ENCODE peak calls at places on chromosomes 5 and 9, in eight cellular contexts. One of them, this sample, is unnamed.
A peak's percentile ranks its signal among the peaks of the same experiment; 100 is the strongest.

GRCh38 chr5:132474881-132475511 is 15.6 kb downstream of the IRF1 start:
- DNase-seq in sigmoid colon: peak; percentile 47
- DNase-seq in H9: peak; percentile 67
- DNase-seq in fibroblast of mammary gland: no peak
- DNase-seq in Peyer's patch: peak; percentile 49
- DNase-seq in BE2C: peak; percentile 68
- DNase-seq in endothelial cell of umbilical vein: no peak
- DNase-seq in mucosa of descending colon: peak; percentile 42
- DNase-seq in this sample: peak; percentile 52

GRCh38 chr5:148740966-148741742 is 85.3 kb upstream of the ADRB2 start:
- DNase-seq in sigmoid colon: peak; percentile 63
- DNase-seq in H9: no peak
- DNase-seq in fibroblast of mammary gland: peak; percentile 75
- DNase-seq in Peyer's patch: no peak
- DNase-seq in BE2C: no peak
- DNase-seq in endothelial cell of umbilical vein: peak; percentile 82
- DNase-seq in mucosa of descending colon: no peak
- DNase-seq in this sample: no peak

GRCh38 chr9:92100237-92100911 is 14.8 kb downstream of the SPTLC1 start:
- DNase-seq in sigmoid colon: no peak
- DNase-seq in H9: no peak
- DNase-seq in fibroblast of mammary gland: peak; percentile 82
- DNase-seq in Peyer's patch: no peak
- DNase-seq in BE2C: no peak
- DNase-seq in endothelial cell of umbilical vein: peak; percentile 59
- DNase-seq in mucosa of descending colon: no peak
- DNase-seq in this sample: peak; percentile 84

GRCh38 chr9:131008909-131009618 is at the start of gene LAMC3:
- DNase-seq in sigmoid colon: no peak
- DNase-seq in H9: peak; percentile 69
- DNase-seq in fibroblast of mammary gland: no peak
- DNase-seq in Peyer's patch: no peak
- DNase-seq in BE2C: peak; percentile 57
- DNase-seq in endothelial cell of umbilical vein: no peak
- DNase-seq in mucosa of descending colon: no peak
- DNase-seq in this sample: no peak

GRCh38 chr5:93092349-93093105 is 488.5 kb downstream of the NR2F1-AS1 start:
- DNase-seq in sigmoid colon: no peak
- DNase-seq in H9: no peak
- DNase-seq in fibroblast of mammary gland: peak; percentile 63
- DNase-seq in Peyer's patch: no peak
- DNase-seq in BE2C: no peak
- DNase-seq in endothelial cell of umbilical vein: peak; percentile 82
- DNase-seq in mucosa of descending colon: no peak
- DNase-seq in this sample: no peak

GRCh38 chr9:122835313-122835731 is 6.9 kb upstream of the PDCL start:
- DNase-seq in sigmoid colon: no peak
- DNase-seq in H9: peak; percentile 40
- DNase-seq in fibroblast of mammary gland: no peak
- DNase-seq in Peyer's patch: no peak
- DNase-seq in BE2C: no peak
- DNase-seq in endothelial cell of umbilical vein: peak; percentile 26
- DNase-seq in mucosa of descending colon: no peak
- DNase-seq in this sample: no peak

GRCh38 chr5:95280692-95281091 is 4.2 kb downstream of the MCTP1 start:
- DNase-seq in sigmoid colon: no peak
- DNase-seq in H9: no peak
- DNase-seq in fibroblast of mammary gland: no peak
- DNase-seq in Peyer's patch: no peak
- DNase-seq in BE2C: no peak
- DNase-seq in endothelial cell of umbilical vein: no peak
- DNase-seq in mucosa of descending colon: no peak
- DNase-seq in this sample: no peak

GRCh38 chr5:15995206-15996052 is 184.2 kb downstream of the MARCHF11 start:
- DNase-seq in sigmoid colon: no peak
- DNase-seq in H9: no peak
- DNase-seq in fibroblast of mammary gland: peak; percentile 57
- DNase-seq in Peyer's patch: no peak
- DNase-seq in BE2C: peak; percentile 66
- DNase-seq in endothelial cell of umbilical vein: peak; percentile 67
- DNase-seq in mucosa of descending colon: no peak
- DNase-seq in this sample: no peak

GRCh38 chr9:37174247-37174646 is 53.9 kb downstream of the ZCCHC7 start:
- DNase-seq in sigmoid colon: no peak
- DNase-seq in H9: no peak
- DNase-seq in fibroblast of mammary gland: peak; percentile 36
- DNase-seq in Peyer's patch: no peak
- DNase-seq in BE2C: no peak
- DNase-seq in endothelial cell of umbilical vein: peak; percentile 92
- DNase-seq in mucosa of descending colon: no peak
- DNase-seq in this sample: no peak

GRCh38 chr5:173144200-173145176 is at the start of gene BNIP1:
- DNase-seq in sigmoid colon: peak; percentile 95
- DNase-seq in H9: peak; percentile 98
- DNase-seq in fibroblast of mammary gland: peak; percentile 92
- DNase-seq in Peyer's patch: peak; percentile 100
- DNase-seq in BE2C: peak; percentile 95
- DNase-seq in endothelial cell of umbilical vein: peak; percentile 95
- DNase-seq in mucosa of descending colon: peak; percentile 99
- DNase-seq in this sample: peak; percentile 100

GRCh38 chr9:113389451-113389850 is 11.6 kb downstream of the ALAD start:
- DNase-seq in sigmoid colon: no peak
- DNase-seq in H9: no peak
- DNase-seq in fibroblast of mammary gland: no peak
- DNase-seq in Peyer's patch: no peak
- DNase-seq in BE2C: no peak
- DNase-seq in endothelial cell of umbilical vein: no peak
- DNase-seq in mucosa of descending colon: peak; percentile 38
- DNase-seq in this sample: no peak
- TF ChIP-seq CTCF in sigmoid colon: no peak
- TF ChIP-seq CTCF in H9: no peak
- TF ChIP-seq CTCF in fibroblast of mammary gland: no peak
- TF ChIP-seq CTCF in Peyer's patch: no peak
- TF ChIP-seq CTCF in BE2C: no peak
- TF ChIP-seq CTCF in endothelial cell of umbilical vein: no peak
- TF ChIP-seq CTCF in mucosa of descending colon: no peak
- TF ChIP-seq CTCF in this sample: no peak

GRCh38 chr9:134838651-134839431 is 41.8 kb upstream of the FCN2 start:
- DNase-seq in sigmoid colon: no peak
- DNase-seq in H9: no peak
- DNase-seq in fibroblast of mammary gland: no peak
- DNase-seq in Peyer's patch: no peak
- DNase-seq in BE2C: no peak
- DNase-seq in endothelial cell of umbilical vein: no peak
- DNase-seq in mucosa of descending colon: no peak
- DNase-seq in this sample: no peak

GRCh38 chr9:134840511-134840910 is 40.1 kb upstream of the FCN2 start:
- DNase-seq in sigmoid colon: no peak
- DNase-seq in H9: no peak
- DNase-seq in fibroblast of mammary gland: no peak
- DNase-seq in Peyer's patch: no peak
- DNase-seq in BE2C: no peak
- DNase-seq in endothelial cell of umbilical vein: no peak
- DNase-seq in mucosa of descending colon: no peak
- DNase-seq in this sample: no peak

GRCh38 chr9:134841180-134841904 is 39.3 kb upstream of the FCN2 start:
- DNase-seq in sigmoid colon: no peak
- DNase-seq in H9: no peak
- DNase-seq in fibroblast of mammary gland: no peak
- DNase-seq in Peyer's patch: no peak
- DNase-seq in BE2C: no peak
- DNase-seq in endothelial cell of umbilical vein: no peak
- DNase-seq in mucosa of descending colon: no peak
- DNase-seq in this sample: no peak

GRCh38 chr9:134837529-134837928 is 43.1 kb upstream of the FCN2 start:
- DNase-seq in sigmoid colon: no peak
- DNase-seq in H9: no peak
- DNase-seq in fibroblast of mammary gland: peak; percentile 16
- DNase-seq in Peyer's patch: no peak
- DNase-seq in BE2C: no peak
- DNase-seq in endothelial cell of umbilical vein: peak; percentile 6
- DNase-seq in mucosa of descending colon: no peak
- DNase-seq in this sample: no peak

GRCh38 chr9:134839441-134840125 is 41.0 kb upstream of the FCN2 start:
- DNase-seq in sigmoid colon: no peak
- DNase-seq in H9: peak; percentile 71
- DNase-seq in fibroblast of mammary gland: no peak
- DNase-seq in Peyer's patch: no peak
- DNase-seq in BE2C: no peak
- DNase-seq in endothelial cell of umbilical vein: no peak
- DNase-seq in mucosa of descending colon: no peak
- DNase-seq in this sample: no peak
- TF ChIP-seq CTCF in sigmoid colon: no peak
- TF ChIP-seq CTCF in H9: peak; percentile 59
- TF ChIP-seq CTCF in fibroblast of mammary gland: no peak
- TF ChIP-seq CTCF in Peyer's patch: no peak
- TF ChIP-seq CTCF in BE2C: peak; percentile 25
- TF ChIP-seq CTCF in endothelial cell of umbilical vein: no peak
- TF ChIP-seq CTCF in mucosa of descending colon: no peak
- TF ChIP-seq CTCF in this sample: no peak

DNA sequence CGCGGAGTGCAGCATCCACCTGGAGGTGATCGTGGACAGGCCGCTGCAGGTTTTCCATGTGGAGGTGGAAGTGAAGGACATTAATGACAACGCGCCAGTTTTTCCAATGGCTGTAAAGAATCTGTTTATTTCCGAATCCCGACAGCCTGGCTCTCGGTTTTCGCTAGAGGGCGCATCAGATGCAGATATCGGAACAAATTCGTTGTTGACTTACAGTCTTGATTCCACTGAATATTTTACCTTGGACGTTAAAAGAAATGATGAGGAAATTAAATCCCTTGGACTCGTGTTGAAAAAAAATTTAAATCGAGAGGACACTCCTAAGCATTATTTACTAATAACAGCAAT is 611 bp downstream of the PCDHA3 start:
- DNase-seq in sigmoid colon: no peak
- DNase-seq in H9: no peak
- DNase-seq in fibroblast of mammary gland: peak; percentile 4
- DNase-seq in Peyer's patch: no peak
- DNase-seq in BE2C: no peak
- DNase-seq in endothelial cell of umbilical vein: peak; percentile 4
- DNase-seq in mucosa of descending colon: no peak
- DNase-seq in this sample: no peak
- TF ChIP-seq CTCF in sigmoid colon: no peak
- TF ChIP-seq CTCF in H9: peak; percentile 17
- TF ChIP-seq CTCF in fibroblast of mammary gland: peak; percentile 27
- TF ChIP-seq CTCF in Peyer's patch: no peak
- TF ChIP-seq CTCF in BE2C: no peak
- TF ChIP-seq CTCF in endothelial cell of umbilical vein: peak; percentile 24
- TF ChIP-seq CTCF in mucosa of descending colon: no peak
- TF ChIP-seq CTCF in this sample: no peak

DNA sequence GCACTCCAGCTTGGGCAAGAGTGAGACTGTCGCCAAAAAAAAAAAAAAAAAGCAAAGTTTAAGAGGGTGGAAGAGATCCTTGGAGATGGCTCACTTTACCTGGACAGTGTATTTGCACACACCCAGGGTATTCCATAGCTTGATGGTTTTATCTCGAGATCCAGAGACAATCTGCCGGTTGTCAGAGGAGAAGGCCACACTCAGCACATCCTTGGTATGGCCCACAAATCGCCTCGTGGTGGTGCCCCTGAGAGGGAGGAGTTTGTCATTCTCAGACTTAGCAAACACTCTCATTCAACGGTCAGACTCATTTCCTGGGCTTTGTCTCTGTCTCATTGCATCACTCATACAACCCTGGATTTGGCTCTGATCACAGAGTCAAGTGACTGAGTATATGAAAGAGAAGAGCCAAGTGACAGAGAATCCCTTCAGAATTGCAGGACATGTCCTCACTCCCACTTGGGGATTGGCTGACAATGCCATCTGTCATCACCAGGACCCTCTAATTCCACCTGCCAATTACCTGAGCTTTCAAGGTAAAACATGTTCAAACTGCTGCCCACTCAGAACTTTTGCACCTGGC is 2.2 kb downstream of the RACK1 start:
- DNase-seq in sigmoid colon: peak; percentile 50
- DNase-seq in H9: no peak
- DNase-seq in fibroblast of mammary gland: peak; percentile 93
- DNase-seq in Peyer's patch: no peak
- DNase-seq in BE2C: no peak
- DNase-seq in endothelial cell of umbilical vein: peak; percentile 83
- DNase-seq in mucosa of descending colon: no peak
- DNase-seq in this sample: no peak
- TF ChIP-seq CTCF in sigmoid colon: no peak
- TF ChIP-seq CTCF in H9: no peak
- TF ChIP-seq CTCF in fibroblast of mammary gland: peak; percentile 7
- TF ChIP-seq CTCF in Peyer's patch: no peak
- TF ChIP-seq CTCF in BE2C: no peak
- TF ChIP-seq CTCF in endothelial cell of umbilical vein: no peak
- TF ChIP-seq CTCF in mucosa of descending colon: no peak
- TF ChIP-seq CTCF in this sample: no peak

This sample was measured in RWPE2.